ENCODE peak calls at places on chromosomes 1 and 21, in eight cellular contexts. One of them, this sample, is unnamed.

GRCh38 chr1:46735708-46736324 is 16.9 kb upstream of the EFCAB14 start:
- DNase-seq in mesendoderm: peak
- DNase-seq in foreskin fibroblast: peak
- DNase-seq in adrenal gland: no peak
- DNase-seq in astrocyte of the spinal cord: peak
- DNase-seq in ovary: no peak
- DNase-seq in CD8-positive, alpha-beta T cell: peak
- DNase-seq in neuronal stem cell: peak
- DNase-seq in this sample: no peak

GRCh38 chr1:220803401-220804201 is 16.9 kb downstream of the MTARC1 start:
- DNase-seq in mesendoderm: peak
- DNase-seq in foreskin fibroblast: peak
- DNase-seq in adrenal gland: no peak
- DNase-seq in astrocyte of the spinal cord: peak
- DNase-seq in ovary: no peak
- DNase-seq in CD8-positive, alpha-beta T cell: peak
- DNase-seq in neuronal stem cell: no peak
- DNase-seq in this sample: no peak

GRCh38 chr1:18764362-18764761 is 95.1 kb downstream of the TAS1R2 start:
- DNase-seq in mesendoderm: no peak
- DNase-seq in foreskin fibroblast: no peak
- DNase-seq in adrenal gland: no peak
- DNase-seq in astrocyte of the spinal cord: no peak
- DNase-seq in ovary: no peak
- DNase-seq in CD8-positive, alpha-beta T cell: no peak
- DNase-seq in neuronal stem cell: no peak
- DNase-seq in this sample: peak

GRCh38 chr21:27814226-27814625 is 847.3 kb upstream of the ADAMTS5 start:
- DNase-seq in mesendoderm: no peak
- DNase-seq in foreskin fibroblast: no peak
- DNase-seq in adrenal gland: no peak
- DNase-seq in astrocyte of the spinal cord: no peak
- DNase-seq in ovary: no peak
- DNase-seq in CD8-positive, alpha-beta T cell: no peak
- DNase-seq in neuronal stem cell: no peak
- DNase-seq in this sample: no peak

GRCh38 chr1:64981602-64981981 is 15.2 kb upstream of the JAK1 start:
- DNase-seq in mesendoderm: no peak
- DNase-seq in foreskin fibroblast: no peak
- DNase-seq in adrenal gland: no peak
- DNase-seq in astrocyte of the spinal cord: no peak
- DNase-seq in ovary: no peak
- DNase-seq in CD8-positive, alpha-beta T cell: no peak
- DNase-seq in neuronal stem cell: no peak
- DNase-seq in this sample: no peak

GRCh38 chr21:40454057-40454456 is 392.9 kb downstream of the DSCAM start:
- DNase-seq in mesendoderm: no peak
- DNase-seq in foreskin fibroblast: no peak
- DNase-seq in adrenal gland: no peak
- DNase-seq in astrocyte of the spinal cord: no peak
- DNase-seq in ovary: no peak
- DNase-seq in CD8-positive, alpha-beta T cell: no peak
- DNase-seq in neuronal stem cell: no peak
- DNase-seq in this sample: no peak

GRCh38 chr1:151542710-151543129 is 2.6 kb downstream of the TUFT1 start:
- DNase-seq in mesendoderm: peak
- DNase-seq in foreskin fibroblast: peak
- DNase-seq in adrenal gland: peak
- DNase-seq in astrocyte of the spinal cord: peak
- DNase-seq in ovary: no peak
- DNase-seq in CD8-positive, alpha-beta T cell: no peak
- DNase-seq in neuronal stem cell: no peak
- DNase-seq in this sample: no peak

GRCh38 chr1:36118396-36118795 is 6.6 kb downstream of the COL8A2 start:
- DNase-seq in mesendoderm: no peak
- DNase-seq in foreskin fibroblast: no peak
- DNase-seq in adrenal gland: no peak
- DNase-seq in astrocyte of the spinal cord: no peak
- DNase-seq in ovary: no peak
- DNase-seq in CD8-positive, alpha-beta T cell: no peak
- DNase-seq in neuronal stem cell: no peak
- DNase-seq in this sample: no peak

GRCh38 chr1:93301131-93301530 is 44.6 kb upstream of the DR1 start:
- DNase-seq in mesendoderm: no peak
- DNase-seq in foreskin fibroblast: no peak
- DNase-seq in adrenal gland: no peak
- DNase-seq in astrocyte of the spinal cord: no peak
- DNase-seq in ovary: no peak
- DNase-seq in CD8-positive, alpha-beta T cell: no peak
- DNase-seq in neuronal stem cell: no peak
- DNase-seq in this sample: no peak

GRCh38 chr1:109959974-109960744 is 24.4 kb upstream of the AHCYL1 start:
- DNase-seq in mesendoderm: peak
- DNase-seq in foreskin fibroblast: peak
- DNase-seq in adrenal gland: no peak
- DNase-seq in astrocyte of the spinal cord: peak
- DNase-seq in ovary: no peak
- DNase-seq in CD8-positive, alpha-beta T cell: no peak
- DNase-seq in neuronal stem cell: peak
- DNase-seq in this sample: no peak

GRCh38 chr1:10143961-10144485 is 66.3 kb upstream of the KIF1B start:
- DNase-seq in mesendoderm: no peak
- DNase-seq in foreskin fibroblast: no peak
- DNase-seq in adrenal gland: no peak
- DNase-seq in astrocyte of the spinal cord: no peak
- DNase-seq in ovary: no peak
- DNase-seq in CD8-positive, alpha-beta T cell: no peak
- DNase-seq in neuronal stem cell: no peak
- DNase-seq in this sample: no peak

GRCh38 chr1:113946668-113947387 is 17.7 kb downstream of the HIPK1 start:
- DNase-seq in mesendoderm: peak
- DNase-seq in foreskin fibroblast: no peak
- DNase-seq in adrenal gland: no peak
- DNase-seq in astrocyte of the spinal cord: peak
- DNase-seq in ovary: no peak
- DNase-seq in CD8-positive, alpha-beta T cell: no peak
- DNase-seq in neuronal stem cell: no peak
- DNase-seq in this sample: no peak

GRCh38 chr1:154353460-154353904 is 28.2 kb downstream of the ATP8B2 start:
- DNase-seq in mesendoderm: peak
- DNase-seq in foreskin fibroblast: peak
- DNase-seq in adrenal gland: peak
- DNase-seq in astrocyte of the spinal cord: peak
- DNase-seq in ovary: no peak
- DNase-seq in CD8-positive, alpha-beta T cell: no peak
- DNase-seq in neuronal stem cell: peak
- DNase-seq in this sample: no peak

GRCh38 chr21:25809013-25809412 is 74.2 kb downstream of the GABPA start:
- DNase-seq in mesendoderm: no peak
- DNase-seq in foreskin fibroblast: peak
- DNase-seq in adrenal gland: no peak
- DNase-seq in astrocyte of the spinal cord: no peak
- DNase-seq in ovary: no peak
- DNase-seq in CD8-positive, alpha-beta T cell: no peak
- DNase-seq in neuronal stem cell: no peak
- DNase-seq in this sample: no peak

GRCh38 chr1:36486436-36487335 is 4.0 kb upstream of the CSF3R start:
- DNase-seq in mesendoderm: no peak
- DNase-seq in foreskin fibroblast: no peak
- DNase-seq in adrenal gland: peak
- DNase-seq in astrocyte of the spinal cord: no peak
- DNase-seq in ovary: peak
- DNase-seq in CD8-positive, alpha-beta T cell: no peak
- DNase-seq in neuronal stem cell: no peak
- DNase-seq in this sample: no peak

GRCh38 chr1:234919061-234919755 is 209.4 kb downstream of the TOMM20 start:
- DNase-seq in mesendoderm: no peak
- DNase-seq in foreskin fibroblast: no peak
- DNase-seq in adrenal gland: no peak
- DNase-seq in astrocyte of the spinal cord: no peak
- DNase-seq in ovary: peak
- DNase-seq in CD8-positive, alpha-beta T cell: no peak
- DNase-seq in neuronal stem cell: no peak
- DNase-seq in this sample: peak

GRCh38 chr1:201496296-201496690 is 10.6 kb downstream of the CSRP1 start:
- DNase-seq in mesendoderm: no peak
- DNase-seq in foreskin fibroblast: peak
- DNase-seq in adrenal gland: no peak
- DNase-seq in astrocyte of the spinal cord: no peak
- DNase-seq in ovary: no peak
- DNase-seq in CD8-positive, alpha-beta T cell: no peak
- DNase-seq in neuronal stem cell: no peak
- DNase-seq in this sample: no peak

GRCh38 chr1:230867903-230868735 is at the start of gene C1orf198:
- DNase-seq in mesendoderm: peak
- DNase-seq in foreskin fibroblast: peak
- DNase-seq in adrenal gland: peak
- DNase-seq in astrocyte of the spinal cord: peak
- DNase-seq in ovary: peak
- DNase-seq in CD8-positive, alpha-beta T cell: peak
- DNase-seq in neuronal stem cell: peak
- DNase-seq in this sample: peak

GRCh38 chr1:185719021-185719420 is 15.2 kb upstream of the HMCN1 start:
- DNase-seq in mesendoderm: peak
- DNase-seq in foreskin fibroblast: peak
- DNase-seq in adrenal gland: peak
- DNase-seq in astrocyte of the spinal cord: peak
- DNase-seq in ovary: no peak
- DNase-seq in CD8-positive, alpha-beta T cell: no peak
- DNase-seq in neuronal stem cell: no peak
- DNase-seq in this sample: peak

GRCh38 chr21:17467829-17468228 is 45.0 kb upstream of the CXADR start:
- DNase-seq in mesendoderm: peak
- DNase-seq in foreskin fibroblast: no peak
- DNase-seq in adrenal gland: no peak
- DNase-seq in astrocyte of the spinal cord: no peak
- DNase-seq in ovary: no peak
- DNase-seq in CD8-positive, alpha-beta T cell: no peak
- DNase-seq in neuronal stem cell: no peak
- DNase-seq in this sample: no peak

GRCh38 chr1:234866007-234866866 is 256.3 kb upstream of the IRF2BP2 start:
- DNase-seq in mesendoderm: peak
- DNase-seq in foreskin fibroblast: peak
- DNase-seq in adrenal gland: peak
- DNase-seq in astrocyte of the spinal cord: peak
- DNase-seq in ovary: no peak
- DNase-seq in CD8-positive, alpha-beta T cell: no peak
- DNase-seq in neuronal stem cell: no peak
- DNase-seq in this sample: peak

GRCh38 chr1:235327559-235328270 is at the start of gene ARID4B:
- DNase-seq in mesendoderm: no peak
- DNase-seq in foreskin fibroblast: no peak
- DNase-seq in adrenal gland: no peak
- DNase-seq in astrocyte of the spinal cord: no peak
- DNase-seq in ovary: peak
- DNase-seq in CD8-positive, alpha-beta T cell: no peak
- DNase-seq in neuronal stem cell: no peak
- DNase-seq in this sample: peak

GRCh38 chr1:168470821-168471473 is 72.8 kb downstream of the XCL2 start:
- DNase-seq in mesendoderm: peak
- DNase-seq in foreskin fibroblast: peak
- DNase-seq in adrenal gland: no peak
- DNase-seq in astrocyte of the spinal cord: peak
- DNase-seq in ovary: no peak
- DNase-seq in CD8-positive, alpha-beta T cell: no peak
- DNase-seq in neuronal stem cell: no peak
- DNase-seq in this sample: no peak

GRCh38 chr1:109776911-109777310 is 13.2 kb upstream of the EPS8L3 start:
- DNase-seq in mesendoderm: peak
- DNase-seq in foreskin fibroblast: peak
- DNase-seq in adrenal gland: peak
- DNase-seq in astrocyte of the spinal cord: peak
- DNase-seq in ovary: peak
- DNase-seq in CD8-positive, alpha-beta T cell: peak
- DNase-seq in neuronal stem cell: peak
- DNase-seq in this sample: peak

GRCh38 chr21:34074283-34075098 is 1.1 kb downstream of the MRPS6 start:
- DNase-seq in mesendoderm: peak
- DNase-seq in foreskin fibroblast: no peak
- DNase-seq in adrenal gland: no peak
- DNase-seq in astrocyte of the spinal cord: no peak
- DNase-seq in ovary: no peak
- DNase-seq in CD8-positive, alpha-beta T cell: peak
- DNase-seq in neuronal stem cell: no peak
- DNase-seq in this sample: no peak

GRCh38 chr1:213154056-213154677 is 103.1 kb downstream of the RPS6KC1 start:
- DNase-seq in mesendoderm: no peak
- DNase-seq in foreskin fibroblast: no peak
- DNase-seq in adrenal gland: peak
- DNase-seq in astrocyte of the spinal cord: no peak
- DNase-seq in ovary: no peak
- DNase-seq in CD8-positive, alpha-beta T cell: no peak
- DNase-seq in neuronal stem cell: no peak
- DNase-seq in this sample: no peak

GRCh38 chr1:117828206-117828605 is 101.2 kb downstream of the GDAP2 start:
- DNase-seq in mesendoderm: no peak
- DNase-seq in foreskin fibroblast: peak
- DNase-seq in adrenal gland: peak
- DNase-seq in astrocyte of the spinal cord: peak
- DNase-seq in ovary: no peak
- DNase-seq in CD8-positive, alpha-beta T cell: no peak
- DNase-seq in neuronal stem cell: no peak
- DNase-seq in this sample: peak

GRCh38 chr1:37753473-37754321 is 11.2 kb downstream of the EPHA10 start:
- DNase-seq in mesendoderm: no peak
- DNase-seq in foreskin fibroblast: no peak
- DNase-seq in adrenal gland: no peak
- DNase-seq in astrocyte of the spinal cord: no peak
- DNase-seq in ovary: no peak
- DNase-seq in CD8-positive, alpha-beta T cell: no peak
- DNase-seq in neuronal stem cell: no peak
- DNase-seq in this sample: no peak
- H3K4me3 ChIP-seq in mesendoderm: no peak
- H3K4me3 ChIP-seq in foreskin fibroblast: no peak
- H3K4me3 ChIP-seq in adrenal gland: no peak
- H3K4me3 ChIP-seq in astrocyte of the spinal cord: no peak
- H3K4me3 ChIP-seq in ovary: no peak
- H3K4me3 ChIP-seq in CD8-positive, alpha-beta T cell: no peak
- H3K4me3 ChIP-seq in neuronal stem cell: peak
- H3K4me3 ChIP-seq in this sample: no peak

GRCh38 chr1:204405988-204406387 is 5.6 kb downstream of the PPP1R15B start:
- DNase-seq in mesendoderm: no peak
- DNase-seq in foreskin fibroblast: no peak
- DNase-seq in adrenal gland: no peak
- DNase-seq in astrocyte of the spinal cord: no peak
- DNase-seq in ovary: no peak
- DNase-seq in CD8-positive, alpha-beta T cell: no peak
- DNase-seq in neuronal stem cell: no peak
- DNase-seq in this sample: no peak
- H3K4me3 ChIP-seq in mesendoderm: no peak
- H3K4me3 ChIP-seq in foreskin fibroblast: peak
- H3K4me3 ChIP-seq in adrenal gland: peak
- H3K4me3 ChIP-seq in astrocyte of the spinal cord: no peak
- H3K4me3 ChIP-seq in ovary: no peak
- H3K4me3 ChIP-seq in CD8-positive, alpha-beta T cell: peak
- H3K4me3 ChIP-seq in neuronal stem cell: no peak
- H3K4me3 ChIP-seq in this sample: peak

GRCh38 chr1:77308889-77309621 is 27.2 kb downstream of the AK5 start:
- DNase-seq in mesendoderm: no peak
- DNase-seq in foreskin fibroblast: no peak
- DNase-seq in adrenal gland: no peak
- DNase-seq in astrocyte of the spinal cord: no peak
- DNase-seq in ovary: no peak
- DNase-seq in CD8-positive, alpha-beta T cell: no peak
- DNase-seq in neuronal stem cell: no peak
- DNase-seq in this sample: no peak
- H3K4me3 ChIP-seq in mesendoderm: no peak
- H3K4me3 ChIP-seq in foreskin fibroblast: no peak
- H3K4me3 ChIP-seq in adrenal gland: no peak
- H3K4me3 ChIP-seq in astrocyte of the spinal cord: no peak
- H3K4me3 ChIP-seq in ovary: no peak
- H3K4me3 ChIP-seq in CD8-positive, alpha-beta T cell: no peak
- H3K4me3 ChIP-seq in neuronal stem cell: no peak
- H3K4me3 ChIP-seq in this sample: no peak

GRCh38 chr21:32412162-32412997 is at the start of gene EVA1C:
- DNase-seq in mesendoderm: peak
- DNase-seq in foreskin fibroblast: peak
- DNase-seq in adrenal gland: peak
- DNase-seq in astrocyte of the spinal cord: peak
- DNase-seq in ovary: peak
- DNase-seq in CD8-positive, alpha-beta T cell: peak
- DNase-seq in neuronal stem cell: no peak
- DNase-seq in this sample: peak
- H3K4me3 ChIP-seq in mesendoderm: peak
- H3K4me3 ChIP-seq in foreskin fibroblast: peak
- H3K4me3 ChIP-seq in adrenal gland: peak
- H3K4me3 ChIP-seq in astrocyte of the spinal cord: peak
- H3K4me3 ChIP-seq in ovary: peak
- H3K4me3 ChIP-seq in CD8-positive, alpha-beta T cell: peak
- H3K4me3 ChIP-seq in neuronal stem cell: peak
- H3K4me3 ChIP-seq in this sample: peak